ENCODE peak calls at places on chromosomes 12 and 14, in eight cellular contexts. L, D, U, C, P, W, F and R are unnamed samples.
A peak's percentile ranks its signal among the peaks of the same experiment; 100 is the strongest.

GRCh38 chr12:10612954-10613333 is 465 bp downstream of the MAGOHB start:
- DNase-seq in L (peak; percentile 10), D (no peak), U (no peak), C (no peak), P (peak; percentile 5), W (peak; percentile 38), F (no peak), R (peak; percentile 9)

GRCh38 chr12:56884421-56884820 is 49.8 kb downstream of the SDR9C7 start:
- DNase-seq in L (no peak), D (no peak), U (no peak), C (no peak), P (no peak), W (no peak), F (no peak), R (no peak)

GRCh38 chr14:69543341-69544249 is 31.1 kb downstream of the CCDC177 start:
- DNase-seq in L (peak; percentile 66), D (no peak), U (peak; percentile 46), C (no peak), P (peak; percentile 5), W (peak; percentile 61), F (peak; percentile 71), R (peak; percentile 97)

GRCh38 chr12:39807043-39807442 is 187.4 kb upstream of the ABCD2 start:
- DNase-seq in L (no peak), D (no peak), U (no peak), C (peak; percentile 45), P (no peak), W (peak; percentile 43), F (no peak), R (peak; percentile 15)

GRCh38 chr12:3038166-3038565 is 39.0 kb upstream of the TSPAN9 start:
- DNase-seq in L (no peak), D (no peak), U (no peak), C (no peak), P (no peak), W (no peak), F (no peak), R (no peak)

GRCh38 chr12:51695241-51696010 is 104.4 kb downstream of the SCN8A start:
- DNase-seq in L (no peak), D (no peak), U (no peak), C (no peak), P (no peak), W (no peak), F (no peak), R (no peak)

GRCh38 chr12:114691196-114691595 is 7.2 kb upstream of the TBX3 start:
- DNase-seq in L (no peak), D (no peak), U (no peak), C (no peak), P (no peak), W (peak; percentile 17), F (no peak), R (no peak)

GRCh38 chr12:69598174-69598753 is 12.4 kb downstream of the LRRC10 start:
- DNase-seq in L (no peak), D (no peak), U (no peak), C (no peak), P (no peak), W (no peak), F (no peak), R (no peak)

GRCh38 chr14:69873877-69874780 is 5.1 kb upstream of the SMOC1 start:
- DNase-seq in L (no peak), D (no peak), U (no peak), C (no peak), P (no peak), W (no peak), F (no peak), R (peak; percentile 58)

GRCh38 chr12:43453761-43454160 is 98.2 kb downstream of the ADAMTS20 start:
- DNase-seq in L (no peak), D (no peak), U (no peak), C (no peak), P (no peak), W (no peak), F (no peak), R (no peak)

GRCh38 chr12:10131101-10131632 is 1.2 kb upstream of the CLEC7A start:
- DNase-seq in L (no peak), D (no peak), U (no peak), C (no peak), P (no peak), W (no peak), F (no peak), R (no peak)

GRCh38 chr12:19482551-19483109 is 43.3 kb downstream of the AEBP2 start:
- DNase-seq in L (peak; percentile 25), D (no peak), U (no peak), C (no peak), P (peak; percentile 31), W (peak; percentile 6), F (no peak), R (peak; percentile 56)

GRCh38 chr14:76250345-76250744 is 98.6 kb downstream of the GPATCH2L start:
- DNase-seq in L (no peak), D (no peak), U (no peak), C (no peak), P (no peak), W (no peak), F (no peak), R (no peak)

GRCh38 chr12:47824198-47824597 is 4.5 kb upstream of the HDAC7 start:
- DNase-seq in L (no peak), D (no peak), U (no peak), C (no peak), P (peak; percentile 55), W (no peak), F (no peak), R (no peak)

GRCh38 chr14:74239848-74240793 is 872 bp downstream of the VSX2 start:
- DNase-seq in L (no peak), D (no peak), U (no peak), C (no peak), P (no peak), W (peak; percentile 47), F (no peak), R (no peak)

GRCh38 chr14:74240794-74241610 is 1.8 kb downstream of the VSX2 start:
- DNase-seq in L (no peak), D (no peak), U (no peak), C (no peak), P (peak; percentile 11), W (peak; percentile 70), F (no peak), R (peak; percentile 41)

GRCh38 chr14:74242055-74243042 is 3.1 kb downstream of the VSX2 start:
- DNase-seq in L (no peak), D (no peak), U (no peak), C (no peak), P (no peak), W (peak; percentile 46), F (no peak), R (no peak)

GRCh38 chr14:74243051-74243450 is 3.8 kb downstream of the VSX2 start:
- DNase-seq in L (no peak), D (no peak), U (no peak), C (no peak), P (no peak), W (no peak), F (no peak), R (no peak)

DNA sequence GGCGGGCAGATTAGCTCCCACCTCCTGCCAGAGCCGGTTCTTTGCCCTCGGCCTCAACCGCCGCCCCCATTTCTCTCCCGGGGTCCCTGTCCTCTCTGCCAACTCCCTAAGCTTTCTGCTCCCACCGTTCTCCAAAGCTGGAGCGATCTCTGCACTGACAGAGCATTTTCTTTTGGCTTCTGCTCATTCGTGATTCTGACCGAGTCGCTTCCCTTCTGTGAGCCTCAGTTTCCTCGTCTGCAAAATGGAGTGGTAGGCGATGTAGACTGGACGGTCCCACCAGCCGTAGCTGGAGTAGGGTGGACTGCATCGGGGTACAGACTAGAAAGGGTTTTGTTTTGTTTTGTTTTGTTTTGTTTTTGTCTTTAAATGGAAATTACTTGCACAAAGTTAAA is 2.4 kb downstream of the VSX2 start:
- DNase-seq in L (no peak), D (no peak), U (no peak), C (no peak), P (no peak), W (no peak), F (no peak), R (no peak)
- H3K27me3 ChIP-seq in L (peaks cover 99% of the 10 kb centered on the region), D (peaks cover 68% of the 10 kb centered on the region), U (peaks cover 24% of the 10 kb centered on the region), C (peaks cover 49% of the 10 kb centered on the region), P (peaks cover 44% of the 10 kb centered on the region), W (peaks cover 96% of the 10 kb centered on the region), F (peaks cover 3% of the 10 kb centered on the region), R (peaks cover 99% of the 10 kb centered on the region)

GRCh38 chr12:22981711-22982110 is 356.7 kb downstream of the ETNK1 start:
- DNase-seq in L (peak; percentile 40), D (no peak), U (no peak), C (no peak), P (no peak), W (no peak), F (no peak), R (peak; percentile 26)
- TF ChIP-seq CTCF in L (peak; percentile 41), D (no peak), U (no peak), C (no peak), P (no peak), W (no peak), F (no peak), R (peak; percentile 26)

GRCh38 chr12:112479413-112479812 is 60.7 kb downstream of the PTPN11 start:
- DNase-seq in L (no peak), D (no peak), U (no peak), C (no peak), P (no peak), W (no peak), F (no peak), R (no peak)
- H3K36me3 ChIP-seq in L (peaks cover 7% of the 10 kb centered on the region), D (no peaks in the 10 kb centered on the region), U (peaks cover 100% of the 10 kb centered on the region), C (peaks cover 93% of the 10 kb centered on the region), P (peaks cover 34% of the 10 kb centered on the region), W (no peaks in the 10 kb centered on the region), F (peaks cover 32% of the 10 kb centered on the region), R (peaks cover 38% of the 10 kb centered on the region)

GRCh38 chr12:53838978-53839377 is 87.2 kb upstream of the CISTR start:
- DNase-seq in L (no peak), D (no peak), U (no peak), C (no peak), P (no peak), W (no peak), F (no peak), R (no peak)
- H3K27me3 ChIP-seq in L (peaks cover 32% of the 10 kb centered on the region), D (no peaks in the 10 kb centered on the region), U (no peaks in the 10 kb centered on the region), C (peaks cover 37% of the 10 kb centered on the region), P (no peaks in the 10 kb centered on the region), W (peaks cover 98% of the 10 kb centered on the region), F (no peaks in the 10 kb centered on the region), R (peaks cover 82% of the 10 kb centered on the region)

GRCh38 chr12:108457734-108458361 is 57.2 kb upstream of the FICD start:
- DNase-seq in L (no peak), D (no peak), U (no peak), C (no peak), P (no peak), W (no peak), F (no peak), R (no peak)
- TF ChIP-seq CTCF in L (no peak), D (no peak), U (no peak), C (peak; percentile 29), P (no peak), W (no peak), F (no peak), R (no peak)

GRCh38 chr12:45409966-45410365 is 194.1 kb downstream of the ANO6 start:
- DNase-seq in L (no peak), D (peak; percentile 42), U (no peak), C (no peak), P (no peak), W (no peak), F (no peak), R (peak; percentile 48)
- H3K36me3 ChIP-seq in L (no peaks in the 10 kb centered on the region), D (no peaks in the 10 kb centered on the region), U (peaks cover 56% of the 10 kb centered on the region), C (peaks cover 63% of the 10 kb centered on the region), P (peaks cover 6% of the 10 kb centered on the region), W (no peaks in the 10 kb centered on the region), F (peaks cover 32% of the 10 kb centered on the region), R (peaks cover 48% of the 10 kb centered on the region)

GRCh38 chr12:110579239-110579888 is 3.8 kb downstream of the PPTC7 start:
- DNase-seq in L (no peak), D (no peak), U (no peak), C (no peak), P (no peak), W (no peak), F (no peak), R (no peak)
- H3K27me3 ChIP-seq in L (no peaks in the 10 kb centered on the region), D (no peaks in the 10 kb centered on the region), U (no peaks in the 10 kb centered on the region), C (no peaks in the 10 kb centered on the region), P (no peaks in the 10 kb centered on the region), W (peaks cover 14% of the 10 kb centered on the region), F (no peaks in the 10 kb centered on the region), R (no peaks in the 10 kb centered on the region)